ENCODE peak calls at places on chromosome 17, in eight cellular contexts. O is uterus, R is A549, Z is HCT116, F is ovary, U is transverse colon, C is heart left ventricle, L is IMR-90. D is an unnamed sample.

GRCh38 chr17:60817187-60817586 is 139.5 kb downstream of the BCAS3 start:
- DNase-seq in R (peak; percentile 45), U (no peak), L (peak; percentile 94), Z (no peak), C (no peak), F (no peak), O (no peak), D (no peak)

GRCh38 chr17:69335018-69335417 is 8.1 kb upstream of the ABCA5 start:
- DNase-seq in Z (peak; percentile 69), O (no peak), L (peak; percentile 60), F (no peak), U (no peak), R (peak; percentile 68), C (no peak), D (no peak)

GRCh38 chr17:82849076-82849945 is 9.5 kb upstream of the ZNF750 start:
- DNase-seq in C (no peak), F (no peak), L (no peak), O (no peak), Z (no peak), U (no peak), R (no peak), D (no peak)

GRCh38 chr17:79951361-79952264 is 84.1 kb downstream of the TBC1D16 start:
- DNase-seq in O (no peak), U (no peak), L (peak; percentile 89), Z (no peak), C (peak; percentile 47), R (no peak), F (peak; percentile 66), D (peak; percentile 63)

GRCh38 chr17:45841883-45842525 is 2.7 kb upstream of the SPPL2C start:
- DNase-seq in C (no peak), U (no peak), R (no peak), Z (no peak), F (no peak), L (no peak), O (no peak), D (no peak)

GRCh38 chr17:66400698-66401097 is 98.3 kb downstream of the PRKCA start:
- DNase-seq in U (no peak), L (no peak), O (no peak), R (no peak), C (no peak), Z (no peak), F (no peak), D (no peak)

GRCh38 chr17:75854881-75855309 is 240 bp downstream of the WBP2 start:
- DNase-seq in F (no peak), Z (no peak), O (no peak), U (no peak), R (no peak), L (no peak), C (no peak), D (no peak)

GRCh38 chr17:30170415-30170987 is 53.9 kb downstream of the NSRP1 start:
- DNase-seq in O (no peak), Z (no peak), U (no peak), F (no peak), C (no peak), L (no peak), R (no peak), D (no peak)

GRCh38 chr17:53837131-53837530 is 14.4 kb downstream of the KIF2B start:
- DNase-seq in L (no peak), R (no peak), C (no peak), O (no peak), F (no peak), Z (no peak), U (no peak), D (no peak)

GRCh38 chr17:5183410-5183793 is 8.3 kb downstream of the ZNF594 start:
- DNase-seq in C (no peak), L (no peak), R (no peak), U (no peak), F (no peak), Z (no peak), O (no peak), D (no peak)

GRCh38 chr17:81667754-81668153 is 1.2 kb downstream of the CCDC137 start:
- DNase-seq in U (no peak), C (no peak), O (no peak), F (no peak), L (no peak), Z (no peak), R (no peak), D (no peak)

GRCh38 chr17:44959821-44960523 is 8.1 kb downstream of the C1QL1 start:
- DNase-seq in C (no peak), O (peak; percentile 56), F (peak; percentile 43), L (no peak), R (no peak), U (no peak), Z (no peak), D (no peak)

GRCh38 chr17:75684924-75685323 is 17.8 kb downstream of the SAP30BP start:
- DNase-seq in Z (no peak), L (no peak), O (no peak), F (no peak), R (peak; percentile 82), U (peak; percentile 63), C (no peak), D (peak; percentile 20)

GRCh38 chr17:74852237-74853047 is 7.2 kb downstream of the GRIN2C start:
- DNase-seq in U (peak; percentile 27), F (no peak), Z (peak; percentile 27), O (no peak), R (no peak), C (no peak), L (no peak), D (peak; percentile 40)

GRCh38 chr17:75645501-75645888 is 12.3 kb downstream of the SMIM5 start:
- DNase-seq in R (peak; percentile 92), U (peak; percentile 76), Z (peak; percentile 90), O (no peak), L (no peak), F (no peak), C (no peak), D (peak; percentile 80)

GRCh38 chr17:77891602-77892001 is 66.9 kb upstream of the TNRC6C start:
- DNase-seq in Z (no peak), C (no peak), O (no peak), R (no peak), L (no peak), U (no peak), F (no peak), D (no peak)
- H3K4me1 ChIP-seq in Z (no peaks in the 10 kb centered on the region), C (peaks cover 19% of the 10 kb centered on the region), O (no peaks in the 10 kb centered on the region), R (peaks cover 12% of the 10 kb centered on the region), L (no peaks in the 10 kb centered on the region), U (peaks cover 13% of the 10 kb centered on the region), F (no peaks in the 10 kb centered on the region), D (peaks cover 4% of the 10 kb centered on the region)

GRCh38 chr17:7612294-7612640 is 2.4 kb downstream of the FXR2 start:
- DNase-seq in C (no peak), O (no peak), F (no peak), Z (no peak), R (no peak), U (no peak), L (no peak), D (no peak)

GRCh38 chr17:7615265-7615747 is 609 bp upstream of the FXR2 start:
- DNase-seq in U (no peak), Z (no peak), C (no peak), R (no peak), O (no peak), L (no peak), F (no peak), D (no peak)

GRCh38 chr17:7613769-7614421 is 802 bp downstream of the FXR2 start:
- DNase-seq in Z (no peak), O (no peak), C (no peak), R (peak; percentile 54), U (no peak), L (peak; percentile 50), F (no peak), D (no peak)

GRCh38 chr17:7611635-7612293 is 2.9 kb downstream of the FXR2 start:
- DNase-seq in C (no peak), Z (no peak), U (no peak), F (no peak), O (no peak), R (no peak), L (no peak), D (no peak)

DNA sequence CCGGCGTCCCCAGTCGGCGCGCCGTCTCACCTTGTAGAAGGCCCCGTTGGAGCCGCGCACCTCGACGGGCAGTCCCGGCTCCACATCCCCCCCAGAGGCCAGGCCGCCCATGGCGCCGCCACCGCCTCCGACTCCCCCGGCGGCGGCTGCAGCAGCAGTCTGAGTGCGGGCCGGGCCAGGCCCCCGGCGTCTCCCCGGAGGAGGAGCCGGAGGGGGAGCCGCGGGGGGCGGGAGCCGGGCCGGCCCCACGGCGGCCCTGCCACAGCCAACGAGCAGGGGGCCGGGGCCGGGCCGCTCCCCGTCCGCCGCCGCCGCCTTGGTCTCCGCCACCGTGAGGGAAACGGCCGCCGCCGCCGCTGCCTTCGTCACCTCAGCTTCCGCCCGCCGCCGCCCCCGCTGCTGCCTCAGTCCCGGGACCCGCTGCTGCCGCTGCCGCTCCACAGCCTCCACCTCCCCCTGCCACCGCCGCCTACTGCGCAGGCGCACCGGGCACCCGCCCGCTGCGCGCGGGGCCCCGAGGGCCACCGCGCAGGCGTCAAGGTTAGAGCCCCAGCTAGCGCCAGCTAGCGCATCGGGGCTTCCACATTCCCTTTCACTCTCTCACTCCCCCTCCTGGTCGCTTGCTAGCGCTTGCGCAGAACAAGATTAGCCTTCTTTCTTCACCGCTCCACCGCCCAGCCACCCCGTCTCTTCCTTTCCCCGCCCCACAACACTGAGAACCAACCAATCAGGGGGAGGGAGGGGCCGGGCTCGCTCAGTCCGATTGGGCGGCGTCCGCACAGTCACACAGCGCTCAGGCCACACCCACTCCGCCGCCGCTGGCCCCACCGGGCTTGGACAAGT is at the start of gene FXR2:
- DNase-seq in U (peak; percentile 100), Z (peak; percentile 100), C (peak; percentile 100), F (peak; percentile 99), L (peak; percentile 100), R (peak; percentile 100), O (peak; percentile 100), D (peak; percentile 100)
- TF ChIP-seq POLR2A in U (peak; percentile 71), Z (no peak), C (peak; percentile 55), F (peak; percentile 84), L (peak; percentile 68), R (peak; percentile 77), O (peak; percentile 89), D (peak; percentile 73)

DNA sequence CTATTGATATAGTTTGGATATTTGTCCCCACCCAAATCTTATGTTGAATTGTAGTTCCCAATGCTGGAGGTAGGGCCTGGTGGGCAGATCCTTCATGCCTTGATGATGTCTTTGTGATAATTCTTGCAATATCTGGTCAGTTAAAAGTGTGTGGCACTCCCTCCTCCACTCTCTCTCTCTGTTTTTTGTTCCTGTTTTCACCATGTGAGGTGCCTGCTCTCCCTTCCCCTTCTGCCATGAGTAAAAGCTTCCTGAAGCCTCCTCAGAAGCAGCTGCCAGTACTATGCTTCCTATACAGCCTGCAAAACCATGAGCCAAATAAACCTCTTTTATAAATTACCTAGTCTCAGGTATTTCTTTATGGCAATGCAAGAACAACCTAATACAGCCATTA is 47.3 kb downstream of the TOM1L2 start:
- DNase-seq in L (no peak), Z (no peak), O (no peak), U (no peak), R (no peak), F (no peak), C (no peak), D (no peak)
- H3K4me1 ChIP-seq in L (peaks cover 34% of the 10 kb centered on the region), Z (peaks cover 49% of the 10 kb centered on the region), O (peaks cover 8% of the 10 kb centered on the region), U (peaks cover 32% of the 10 kb centered on the region), R (peaks cover 49% of the 10 kb centered on the region), F (peaks cover 16% of the 10 kb centered on the region), C (peaks cover 60% of the 10 kb centered on the region), D (peaks cover 48% of the 10 kb centered on the region)

DNA sequence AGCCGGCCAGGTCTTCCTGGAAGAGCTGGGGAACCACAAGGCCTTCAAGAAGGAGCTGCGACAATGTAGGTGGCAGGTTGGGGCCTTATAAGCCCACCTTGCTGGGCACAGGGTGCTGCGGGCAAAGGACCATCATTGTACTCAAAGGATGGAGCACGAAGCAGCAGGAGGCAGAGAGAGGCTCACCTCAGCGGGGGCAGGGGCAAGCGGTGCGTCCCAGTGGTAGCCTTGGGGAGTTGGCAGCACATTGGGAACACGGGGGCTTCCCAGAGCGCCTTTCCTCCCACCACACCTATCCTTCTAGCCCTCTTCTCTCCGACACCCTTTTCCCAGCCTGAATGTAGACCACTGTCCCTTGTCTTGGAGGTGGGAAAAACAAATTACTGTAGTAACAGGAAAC is 2.1 kb downstream of the CNP start:
- DNase-seq in U (no peak), O (no peak), Z (no peak), C (no peak), F (no peak), R (no peak), L (no peak), D (no peak)
- TF ChIP-seq POLR2A in U (no peak), O (no peak), Z (no peak), C (no peak), F (no peak), R (no peak), L (no peak), D (no peak)

D was measured in body of pancreas.